ENCODE peak calls at places on chromosomes 12 and 14, in nine cellular contexts. T is activated effector memory CD4-positive, alpha-beta T cell treated with Interleukin-2 at 50 U/mL for 16 hours; L is lower leg skin; H is EL; C is activated CD4-positive, alpha-beta T cell treated with anti-CD3 and anti-CD28 coated beads, Interleukin-2, amount 50 U/mL, for 1 hour; Y is AG09309; M is fibroblast of pulmonary artery; O is HTR-8/SVneo; V is GM12865. J is an unnamed sample.

GRCh38 chr12:18250313-18250916 is 10.9 kb upstream of the PIK3C2G start:
- DNase-seq in O (peak), Y (peak), L (no peak), V (peak), T (no peak), C (no peak), M (peak), H (peak), J (peak)

GRCh38 chr12:57815177-57816000 is 3.1 kb downstream of the AVIL start:
- DNase-seq in H (no peak), V (no peak), M (no peak), O (no peak), C (no peak), L (no peak), T (no peak), Y (no peak), J (no peak)

GRCh38 chr14:70013269-70013873 is 134.2 kb downstream of the SMOC1 start:
- DNase-seq in O (peak), M (peak), V (peak), T (no peak), Y (no peak), L (peak), C (no peak), H (peak), J (peak)

GRCh38 chr12:82034769-82035168 is 275.6 kb upstream of the PPFIA2 start:
- DNase-seq in T (no peak), O (no peak), M (no peak), V (no peak), L (no peak), C (no peak), Y (no peak), H (no peak), J (no peak)

GRCh38 chr12:67096533-67097318 is 172.4 kb upstream of the CAND1 start:
- DNase-seq in H (peak), O (no peak), T (no peak), L (no peak), Y (no peak), V (no peak), M (no peak), C (no peak), J (no peak)

GRCh38 chr12:111178194-111179081 is 190.5 kb downstream of the PHETA1 start:
- DNase-seq in Y (no peak), V (no peak), M (no peak), L (no peak), C (no peak), O (no peak), H (no peak), T (no peak), J (peak)

GRCh38 chr12:71752887-71753286 is 1.8 kb upstream of the RAB21 start:
- DNase-seq in H (no peak), T (no peak), O (no peak), Y (no peak), L (no peak), C (no peak), M (no peak), V (no peak), J (no peak)

GRCh38 chr12:124853781-124854636 is 9.7 kb downstream of the SCARB1 start:
- DNase-seq in M (no peak), Y (no peak), T (no peak), H (no peak), L (no peak), V (no peak), C (no peak), O (no peak), J (no peak)

GRCh38 chr12:97701901-97702300 is 239.3 kb downstream of the RMST start:
- DNase-seq in Y (no peak), O (no peak), M (no peak), T (no peak), L (no peak), V (no peak), C (no peak), H (no peak), J (no peak)

GRCh38 chr14:105710119-105711057 is 184.0 kb downstream of the TMEM121 start:
- DNase-seq in L (peak), Y (no peak), H (no peak), V (no peak), M (no peak), T (no peak), C (no peak), O (no peak), J (no peak)

GRCh38 chr14:46048127-46048526 is 603.5 kb downstream of the RPL10L start:
- DNase-seq in M (no peak), L (no peak), Y (no peak), T (no peak), V (peak), O (peak), H (peak), C (no peak), J (no peak)

GRCh38 chr14:99716850-99717681 is 33.0 kb downstream of the CYP46A1 start:
- DNase-seq in H (no peak), T (no peak), M (no peak), C (no peak), O (no peak), L (peak), Y (no peak), V (no peak), J (no peak)

GRCh38 chr12:89345830-89346740 is 6.2 kb downstream of the DUSP6 start:
- DNase-seq in L (peak), T (no peak), C (peak), H (peak), Y (no peak), M (peak), O (no peak), V (peak), J (peak)

GRCh38 chr14:22598099-22598895 is at the start of gene ABHD4:
- DNase-seq in O (peak), C (peak), L (peak), T (peak), V (peak), Y (no peak), H (peak), M (peak), J (peak)

GRCh38 chr14:100031506-100032281 is 33.5 kb upstream of the EVL start:
- DNase-seq in Y (peak), C (no peak), T (no peak), O (peak), V (no peak), M (peak), H (peak), L (no peak), J (no peak)

GRCh38 chr14:70821916-70822705 is 12.8 kb upstream of the MAP3K9 start:
- DNase-seq in O (peak), T (peak), V (peak), M (peak), C (peak), Y (peak), L (peak), H (peak), J (peak)

GRCh38 chr12:119665164-119665929 is 2.6 kb upstream of the PRKAB1 start:
- DNase-seq in L (peak), M (no peak), H (no peak), C (no peak), T (no peak), O (no peak), Y (no peak), V (no peak), J (no peak)

GRCh38 chr12:87827638-87828264 is 201.4 kb downstream of the C12orf50 start:
- DNase-seq in M (peak), Y (no peak), O (peak), L (no peak), T (no peak), C (no peak), H (peak), V (no peak), J (no peak)

GRCh38 chr12:87274594-87275245 is 754.5 kb downstream of the C12orf50 start:
- DNase-seq in V (peak), H (peak), L (no peak), M (peak), T (no peak), C (no peak), Y (no peak), O (no peak), J (no peak)

GRCh38 chr12:57216014-57216891 is at the start of gene NXPH4:
- DNase-seq in T (peak), V (no peak), Y (no peak), L (no peak), C (peak), H (peak), M (no peak), O (peak), J (peak)

GRCh38 chr14:51337520-51337919 is 97.5 kb downstream of the TMX1 start:
- DNase-seq in M (no peak), Y (no peak), T (no peak), L (no peak), V (peak), C (no peak), H (no peak), O (no peak), J (no peak)

GRCh38 chr14:105411017-105411941 is 8.3 kb upstream of the MTA1 start:
- DNase-seq in O (peak), M (peak), V (no peak), T (no peak), Y (no peak), C (no peak), L (no peak), H (peak), J (peak)

GRCh38 chr14:36852853-36853634 is 191.4 kb downstream of the PAX9 start:
- DNase-seq in T (no peak), M (peak), O (no peak), C (no peak), H (no peak), Y (peak), L (no peak), V (no peak), J (no peak)